ENCODE peak calls at places on chromosome 22, in ten cellular contexts. H is Caco-2; P is NCI-H1436; D is body of pancreas; V is CD8-positive, alpha-beta T cell; Y is tibial nerve; X is kidney; B is colonic mucosa; T is anterior cingulate cortex; A is prostate gland. J is an unnamed sample.

GRCh38 chr22:19610518-19611253 is 86.5 kb upstream of the CLDN5 start:
- DNase-seq in H (no peak), P (no peak), D (no peak), V (no peak), Y (no peak), X (no peak), B (no peak), T (no peak), A (no peak), J (no peak)

GRCh38 chr22:37953437-37954179 is at the start of the genes C22orf23 and POLR2F:
- DNase-seq in H (peak), P (peak), D (peak), V (peak), Y (peak), X (peak), B (peak), T (peak), A (peak), J (peak)

GRCh38 chr22:26489447-26490036 is 5.9 kb downstream of the SRRD start:
- DNase-seq in H (no peak), P (no peak), D (no peak), V (no peak), Y (no peak), X (no peak), B (no peak), T (no peak), A (no peak), J (no peak)

GRCh38 chr22:23626286-23626975 is 5.7 kb downstream of the DRICH1 start:
- DNase-seq in H (peak), P (no peak), D (no peak), V (no peak), Y (no peak), X (no peak), B (no peak), T (no peak), A (no peak), J (no peak)

GRCh38 chr22:31613904-31614296 is 48.1 kb downstream of the PISD start:
- DNase-seq in H (no peak), P (no peak), D (no peak), V (no peak), Y (no peak), X (no peak), B (no peak), T (no peak), A (no peak), J (no peak)

GRCh38 chr22:31144223-31144622 is 3.9 kb upstream of the PLA2G3 start:
- DNase-seq in H (no peak), P (no peak), D (no peak), V (no peak), Y (no peak), X (no peak), B (no peak), T (no peak), A (no peak), J (no peak)

GRCh38 chr22:28935140-28935539 is 51.8 kb downstream of the ZNRF3 start:
- DNase-seq in H (no peak), P (no peak), D (no peak), V (no peak), Y (no peak), X (no peak), B (no peak), T (no peak), A (no peak), J (no peak)

GRCh38 chr22:22820626-22821025 is 67.0 kb upstream of the IGLL5 start:
- DNase-seq in H (no peak), P (no peak), D (no peak), V (peak), Y (no peak), X (no peak), B (no peak), T (no peak), A (no peak), J (no peak)

GRCh38 chr22:50545522-50546325 is at the start of gene KLHDC7B:
- DNase-seq in H (no peak), P (no peak), D (no peak), V (peak), Y (no peak), X (no peak), B (no peak), T (no peak), A (no peak), J (no peak)